ENCODE peak calls at places on chromosomes 12 and 14, in nine cellular contexts. N is stomach, I is sigmoid colon, Y is A549, D is suprapubic skin, L is esophagus muscularis mucosa, Z is tibial nerve, M is HepG2, H is K562. R is an unnamed sample.
A peak's percentile ranks its signal among the peaks of the same experiment; 100 is the strongest.

GRCh38 chr12:92226036-92226661 is 80.5 kb upstream of the BTG1 start:
- DNase-seq in N (no peak), Y (no peak), H (no peak), L (no peak), M (no peak), I (no peak), Z (no peak), D (no peak), R (no peak)

GRCh38 chr14:69775012-69775411 is 8.1 kb downstream of the SRSF5 start:
- DNase-seq in N (no peak), Y (no peak), H (no peak), L (no peak), Z (no peak), M (no peak), I (no peak), D (no peak), R (no peak)

GRCh38 chr14:30994681-30995620 is 30.5 kb upstream of the AP4S1 start:
- DNase-seq in L (no peak), H (no peak), I (no peak), M (no peak), Y (no peak), N (no peak), D (no peak), Z (no peak), R (no peak)

GRCh38 chr14:21476526-21476924 is 234 bp downstream of the RAB2B start:
- DNase-seq in Y (no peak), Z (no peak), N (peak; percentile 93), I (peak; percentile 93), D (peak; percentile 92), H (peak; percentile 80), L (peak; percentile 97), M (peak; percentile 88), R (peak; percentile 94)

GRCh38 chr14:59018978-59019377 is 169.5 kb upstream of the DAAM1 start:
- DNase-seq in M (no peak), Y (peak; percentile 11), Z (no peak), I (no peak), H (no peak), D (no peak), N (no peak), L (no peak), R (no peak)

GRCh38 chr14:77442196-77442595 is 15.2 kb downstream of the VIPAS39 start:
- DNase-seq in N (no peak), Y (no peak), Z (no peak), M (no peak), H (no peak), I (no peak), D (no peak), L (no peak), R (no peak)

GRCh38 chr12:27180862-27181261 is 63.2 kb upstream of the STK38L start:
- DNase-seq in I (no peak), L (no peak), Z (no peak), D (no peak), M (no peak), N (no peak), H (no peak), Y (no peak), R (no peak)

GRCh38 chr12:34214011-34214410 is 191.7 kb downstream of the ALG10 start:
- DNase-seq in M (no peak), I (no peak), Y (no peak), D (no peak), N (no peak), Z (no peak), H (no peak), L (peak; percentile 64), R (no peak)

GRCh38 chr14:100884456-100884855 is 19.1 kb downstream of the RTL1 start:
- DNase-seq in D (no peak), Y (no peak), Z (no peak), N (no peak), L (no peak), H (no peak), M (no peak), I (peak; percentile 43), R (no peak)

GRCh38 chr12:81627336-81628189 is 131.6 kb downstream of the PPFIA2 start:
- DNase-seq in I (no peak), D (no peak), M (peak; percentile 29), H (peak; percentile 6), Y (peak; percentile 65), Z (peak; percentile 35), L (no peak), N (no peak), R (no peak)

GRCh38 chr14:51439896-51440295 is 199.8 kb downstream of the TMX1 start:
- DNase-seq in M (no peak), H (no peak), N (no peak), I (no peak), D (no peak), L (peak; percentile 14), Z (no peak), Y (no peak), R (no peak)

GRCh38 chr12:39028382-39028781 is 123.0 kb upstream of the CPNE8 start:
- DNase-seq in D (no peak), M (no peak), Y (no peak), N (no peak), L (no peak), I (no peak), H (no peak), Z (no peak), R (no peak)

GRCh38 chr12:14200598-14200997 is 164.9 kb upstream of the ATF7IP start:
- DNase-seq in I (no peak), N (no peak), Y (no peak), Z (no peak), L (no peak), H (no peak), D (no peak), M (no peak), R (no peak)

GRCh38 chr12:131735153-131735456 is 24.2 kb downstream of the SFSWAP start:
- DNase-seq in H (no peak), Z (no peak), M (no peak), D (no peak), L (no peak), Y (no peak), N (no peak), I (no peak), R (no peak)

GRCh38 chr12:103503546-103504480 is 8.0 kb upstream of the C12orf42 start:
- DNase-seq in Y (peak; percentile 34), D (no peak), Z (no peak), N (peak; percentile 61), M (peak; percentile 13), H (peak; percentile 12), L (no peak), I (no peak), R (peak; percentile 37)

DNA sequence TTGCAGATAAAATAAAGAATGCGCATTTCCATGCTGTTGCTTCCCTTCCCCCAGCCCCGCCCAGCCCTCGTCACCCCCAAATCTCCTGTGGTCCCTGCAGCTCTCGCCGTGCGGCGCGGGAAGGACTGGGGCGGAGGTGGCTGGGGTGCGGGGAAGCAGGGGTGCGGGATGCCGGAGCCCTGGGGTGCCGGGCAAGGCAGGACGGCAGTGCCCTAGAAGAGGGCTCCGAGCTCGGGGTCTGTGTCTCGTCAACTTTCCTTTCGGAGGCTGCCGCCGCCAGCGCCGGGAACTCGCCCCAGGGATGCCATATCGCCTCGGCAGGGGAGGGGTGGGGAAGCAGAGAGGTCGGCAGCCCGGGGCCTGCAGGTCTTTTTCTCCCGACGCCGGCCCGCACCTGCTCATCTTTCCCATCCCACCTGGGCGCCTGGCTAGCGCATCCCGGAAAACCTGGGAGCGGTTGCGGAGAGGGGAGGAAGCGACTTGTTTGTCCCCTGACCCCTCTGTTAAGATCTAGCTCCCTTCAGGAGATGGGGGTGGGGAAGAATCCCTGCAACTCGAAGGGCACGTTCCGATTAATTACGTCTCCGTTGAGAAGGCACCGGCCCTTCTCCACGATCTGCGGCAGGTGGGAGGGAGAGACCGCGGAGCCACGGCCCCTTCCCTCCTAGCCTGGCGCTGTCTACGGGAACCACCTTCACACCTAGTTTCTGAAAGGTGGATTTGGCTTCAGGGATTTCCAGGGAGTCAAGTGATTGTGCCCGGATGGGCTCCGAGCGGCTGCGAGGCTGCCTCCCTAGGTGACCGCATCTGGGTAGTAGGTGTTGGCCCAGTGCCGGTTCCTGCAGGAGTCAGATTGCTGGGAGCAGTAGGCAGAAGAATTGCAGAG is 621 bp downstream of the CNTN1 start:
- DNase-seq in Z (no peak), N (no peak), D (peak; percentile 80), I (peak; percentile 65), L (no peak), M (no peak), H (no peak), Y (peak; percentile 65), R (no peak)
- H3K4me3 ChIP-seq in Z (peak overlapping the region; percentile 54), N (peak overlapping the region; percentile 82), D (peak overlapping the region; percentile 53), I (peak overlapping the region; percentile 64), L (peak overlapping the region; percentile 75), M (no peak overlapping the region), H (no peak overlapping the region), Y (peak overlapping the region; percentile 91), R (peak overlapping the region; percentile 39)

DNA sequence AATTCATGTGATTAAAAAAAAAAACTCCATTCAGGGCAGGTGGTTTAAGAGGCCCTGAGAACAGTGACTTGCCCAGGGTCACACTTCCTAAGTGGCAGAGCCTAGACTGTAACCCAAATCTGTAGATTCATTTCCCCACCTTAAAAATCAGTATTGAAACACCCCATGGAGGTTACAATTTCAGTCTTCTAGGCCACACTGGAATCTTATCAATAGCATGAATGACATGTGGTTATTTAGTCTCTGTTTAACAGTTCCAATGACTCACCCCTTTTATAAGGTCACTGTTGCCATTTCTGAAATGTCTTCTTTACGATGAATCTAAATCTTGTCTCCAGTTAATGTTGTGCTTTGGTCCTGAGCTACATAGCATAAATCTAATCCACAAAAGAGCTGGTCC is 262.3 kb upstream of the GRIP1 start:
- DNase-seq in Y (no peak), M (no peak), Z (no peak), H (no peak), N (no peak), I (no peak), D (no peak), L (no peak), R (no peak)
- TF ChIP-seq EP300 in Y (no peak), M (no peak), Z (no peak), H (no peak), N (no peak), I (no peak), D (no peak), L (no peak), R (no peak)

DNA sequence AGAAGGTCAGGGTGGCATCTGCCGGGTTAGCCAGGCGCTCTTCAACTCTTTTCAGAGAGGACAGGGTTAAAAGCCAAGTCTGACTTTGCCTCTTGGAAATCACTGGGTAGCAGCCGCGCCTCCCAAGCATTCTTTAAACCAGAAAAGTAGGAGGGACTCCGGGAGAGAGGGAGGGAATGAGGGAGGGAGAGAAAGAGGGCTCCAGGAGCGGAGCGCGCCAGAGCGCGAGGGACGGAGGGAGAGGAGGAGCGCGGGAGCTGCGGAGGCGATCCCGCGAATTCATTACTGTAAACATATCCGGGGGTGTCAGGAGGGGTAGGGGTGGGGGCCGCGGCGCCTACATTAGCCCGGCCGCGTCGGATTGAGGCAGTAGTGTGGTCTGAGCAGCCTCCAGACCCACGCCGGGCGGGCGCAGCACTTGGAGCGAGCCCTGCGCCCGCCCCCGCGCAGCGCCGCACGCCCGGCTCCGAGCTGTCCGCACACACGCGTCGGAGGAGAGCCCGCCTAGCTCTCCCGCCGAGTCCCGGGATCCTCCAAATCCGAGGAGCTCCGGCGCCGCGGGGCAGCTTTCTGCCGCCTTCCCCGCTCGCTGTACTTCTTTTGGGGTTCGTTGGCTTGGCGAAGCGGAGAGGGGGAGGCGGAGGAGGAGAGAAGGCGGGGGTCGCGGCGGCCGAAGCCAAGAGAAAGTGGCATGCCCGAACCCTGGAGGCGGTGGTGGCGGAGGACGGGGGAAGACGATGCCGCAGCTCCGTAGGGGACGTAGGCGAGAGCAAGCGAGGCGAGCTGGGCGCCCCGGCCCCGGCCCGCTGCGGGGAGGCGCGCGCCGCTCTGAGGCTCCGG is 3.3 kb downstream of the FLRT2 start:
- DNase-seq in I (peak; percentile 79), L (no peak), N (peak; percentile 31), M (no peak), H (no peak), Z (peak; percentile 71), Y (peak; percentile 80), D (peak; percentile 80), R (no peak)
- TF ChIP-seq POLR2A in I (no peak), L (no peak), N (no peak), M (no peak), H (no peak), Z (peak; percentile 35), Y (peak; percentile 31), D (no peak), R (no peak)

GRCh38 chr12:28253175-28253641 is 63.0 kb downstream of the CCDC91 start:
- DNase-seq in I (no peak), Y (no peak), N (no peak), M (no peak), H (no peak), L (no peak), D (no peak), Z (no peak), R (no peak)
- H3K4me3 ChIP-seq in I (no peak overlapping the region), Y (no peak overlapping the region), N (no peak overlapping the region), M (no peak overlapping the region), H (no peak overlapping the region), L (no peak overlapping the region), D (no peak overlapping the region), Z (no peak overlapping the region), R (no peak overlapping the region)

R was measured in transverse colon.